ENCODE peak calls at places on chromosomes 12 and 14, in ten cellular contexts. Y is astrocyte of the spinal cord, M is spleen, Q is A549, G is endothelial cell, Z is cardiac muscle cell, C is GM20000, X is HFF-Myc, F is AG04450, N is AG10803. V is an unnamed sample.

GRCh38 chr12:21169878-21170472 is 39.0 kb downstream of the SLCO1B1 start:
- DNase-seq in Q (peak), N (peak), G (peak), Z (peak), F (no peak), Y (peak), M (no peak), C (peak), X (peak), V (peak)

GRCh38 chr14:103522649-103523582 is at the start of gene CKB:
- DNase-seq in X (no peak), C (peak), F (no peak), G (no peak), N (peak), Q (peak), Z (peak), M (peak), Y (no peak), V (peak)

GRCh38 chr14:73230051-73230450 is 7.3 kb upstream of the PAPLN start:
- DNase-seq in X (no peak), Y (no peak), G (no peak), Z (no peak), N (no peak), Q (no peak), F (no peak), M (no peak), C (no peak), V (no peak)

GRCh38 chr12:120229583-120230325 is 28.8 kb upstream of the RPLP0 start:
- DNase-seq in Q (peak), C (no peak), N (no peak), Y (no peak), F (no peak), X (no peak), G (no peak), Z (peak), M (no peak), V (no peak)

GRCh38 chr12:57027011-57027804 is 10.9 kb upstream of the TAC3 start:
- DNase-seq in N (no peak), X (no peak), G (no peak), Q (no peak), Z (no peak), Y (no peak), C (no peak), M (no peak), F (no peak), V (no peak)

GRCh38 chr12:121678721-121679300 is 9.4 kb upstream of the MORN3 start:
- DNase-seq in F (no peak), Z (no peak), Q (no peak), G (no peak), X (no peak), C (no peak), M (no peak), N (no peak), Y (no peak), V (no peak)

GRCh38 chr12:59708484-59708883 is 112.7 kb downstream of the SLC16A7 start:
- DNase-seq in F (no peak), G (no peak), C (no peak), N (no peak), X (no peak), Z (no peak), Y (no peak), Q (no peak), M (no peak), V (no peak)

GRCh38 chr14:94460631-94461416 is 8.2 kb upstream of the SERPINA11 start:
- DNase-seq in N (no peak), M (no peak), Z (no peak), G (no peak), Y (no peak), Q (no peak), F (no peak), X (no peak), C (no peak), V (no peak)

GRCh38 chr14:55599250-55599879 is 19.4 kb downstream of the KTN1 start:
- DNase-seq in Z (peak), F (no peak), N (no peak), C (no peak), G (no peak), X (no peak), Y (no peak), Q (peak), M (no peak), V (no peak)

GRCh38 chr12:57837779-57838562 is 8.6 kb downstream of the CTDSP2 start:
- DNase-seq in F (no peak), G (no peak), X (peak), C (no peak), Z (peak), N (peak), Q (no peak), M (no peak), Y (peak), V (no peak)

DNA sequence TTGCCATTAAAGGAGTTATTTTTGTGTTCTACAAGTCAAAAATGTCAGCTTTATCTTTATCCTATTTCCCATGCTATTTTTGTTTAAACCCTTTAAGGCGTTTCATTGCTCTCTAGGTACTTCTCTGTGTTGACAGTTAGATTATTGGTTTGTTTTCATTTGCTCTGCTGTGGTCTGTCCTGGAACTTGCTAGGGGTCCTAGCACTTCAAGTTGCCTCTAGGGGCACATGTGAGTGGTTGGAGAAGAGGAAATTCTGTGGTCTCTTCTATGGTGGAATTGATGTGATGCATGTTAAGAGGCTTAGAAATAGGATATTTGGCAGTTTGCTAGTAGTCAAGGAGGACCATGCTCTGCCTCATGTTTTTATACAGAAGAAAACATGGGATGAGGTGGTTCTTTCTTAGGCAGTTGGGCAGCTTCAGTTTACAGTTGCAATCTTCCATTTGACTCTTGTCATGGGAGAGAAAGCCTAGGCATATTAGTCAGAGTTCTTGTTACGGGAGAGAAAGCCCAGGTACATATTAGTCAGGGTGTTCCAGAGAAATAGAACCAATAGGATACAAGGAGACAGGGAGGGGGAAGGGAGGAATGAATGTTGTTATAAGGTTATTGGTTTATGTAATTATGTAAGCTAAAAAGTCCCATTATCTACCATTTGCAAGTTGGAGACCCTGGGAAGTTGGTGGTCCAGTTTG is 14.4 kb downstream of the TTLL5 start:
- DNase-seq in G (no peak), F (no peak), Q (no peak), N (no peak), X (no peak), Y (no peak), Z (peak), C (no peak), M (no peak), V (no peak)
- TF ChIP-seq CTCF in G (no peak), F (peak), Q (no peak), N (no peak), X (no peak), Y (peak), Z (peak), C (no peak), M (no peak), V (no peak)

GRCh38 chr14:67133595-67134441 is 55.4 kb upstream of the GARIN2 start:
- DNase-seq in X (no peak), Q (no peak), F (no peak), Y (peak), Z (peak), C (no peak), N (no peak), G (no peak), M (no peak), V (no peak)
- TF ChIP-seq CTCF in X (no peak), Q (no peak), F (no peak), Y (peak), Z (no peak), C (no peak), N (no peak), G (no peak), M (no peak), V (no peak)

DNA sequence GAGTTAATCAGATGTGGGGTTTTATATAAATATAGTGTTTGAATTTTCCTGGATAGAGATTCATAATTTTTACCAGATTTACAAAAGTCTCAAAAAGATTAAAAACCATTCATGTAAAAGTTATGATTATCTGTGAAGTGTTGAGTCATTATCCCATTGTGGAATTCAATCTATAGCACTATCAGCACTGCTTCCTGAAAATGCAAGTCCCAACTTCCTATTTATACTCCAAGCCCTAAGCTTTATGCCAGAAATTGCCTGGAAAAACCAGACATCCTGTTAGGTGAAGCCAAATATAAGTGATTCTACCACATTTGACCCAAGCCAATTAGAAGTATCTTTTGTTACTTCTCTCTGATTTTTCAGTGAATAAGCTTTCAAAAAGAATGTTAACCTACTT is 129.1 kb downstream of the GPR135 start:
- DNase-seq in F (no peak), X (no peak), N (no peak), M (no peak), Q (no peak), Y (no peak), Z (peak), C (no peak), G (no peak), V (no peak)
- TF ChIP-seq CTCF in F (no peak), X (no peak), N (no peak), M (no peak), Q (no peak), Y (no peak), Z (no peak), C (no peak), G (no peak), V (no peak)

GRCh38 chr14:39267592-39268112 is 33.9 kb downstream of the MIA2 start:
- DNase-seq in F (no peak), C (no peak), Q (no peak), X (no peak), Y (peak), G (no peak), Z (peak), M (no peak), N (peak), V (no peak)

GRCh38 chr14:39265741-39266588 is 32.2 kb downstream of the MIA2 start:
- DNase-seq in G (no peak), M (no peak), N (peak), Z (peak), Y (peak), Q (no peak), X (no peak), C (no peak), F (no peak), V (no peak)

GRCh38 chr14:39268393-39268792 is 34.7 kb downstream of the MIA2 start:
- DNase-seq in Y (peak), C (no peak), Q (peak), Z (peak), F (no peak), G (no peak), X (no peak), N (peak), M (no peak), V (no peak)

GRCh38 chr14:39266589-39266870 is 32.8 kb downstream of the MIA2 start:
- DNase-seq in Q (peak), M (no peak), F (no peak), G (peak), C (peak), Y (no peak), Z (no peak), X (no peak), N (no peak), V (no peak)

GRCh38 chr14:39266871-39267591 is 33.3 kb downstream of the MIA2 start:
- DNase-seq in M (peak), F (peak), G (peak), Z (peak), X (peak), Y (peak), C (peak), N (peak), Q (peak), V (peak)
- TF ChIP-seq CTCF in M (no peak), F (no peak), G (no peak), Z (no peak), X (no peak), Y (no peak), C (no peak), N (no peak), Q (no peak), V (no peak)

GRCh38 chr14:77325746-77326094 is 4.9 kb downstream of the GSTZ1 start:
- DNase-seq in G (no peak), X (no peak), N (no peak), M (no peak), C (no peak), Y (no peak), F (no peak), Q (peak), Z (no peak), V (no peak)
- TF ChIP-seq CTCF in G (no peak), X (no peak), N (no peak), M (no peak), C (no peak), Y (no peak), F (no peak), Q (no peak), Z (no peak), V (no peak)

DNA sequence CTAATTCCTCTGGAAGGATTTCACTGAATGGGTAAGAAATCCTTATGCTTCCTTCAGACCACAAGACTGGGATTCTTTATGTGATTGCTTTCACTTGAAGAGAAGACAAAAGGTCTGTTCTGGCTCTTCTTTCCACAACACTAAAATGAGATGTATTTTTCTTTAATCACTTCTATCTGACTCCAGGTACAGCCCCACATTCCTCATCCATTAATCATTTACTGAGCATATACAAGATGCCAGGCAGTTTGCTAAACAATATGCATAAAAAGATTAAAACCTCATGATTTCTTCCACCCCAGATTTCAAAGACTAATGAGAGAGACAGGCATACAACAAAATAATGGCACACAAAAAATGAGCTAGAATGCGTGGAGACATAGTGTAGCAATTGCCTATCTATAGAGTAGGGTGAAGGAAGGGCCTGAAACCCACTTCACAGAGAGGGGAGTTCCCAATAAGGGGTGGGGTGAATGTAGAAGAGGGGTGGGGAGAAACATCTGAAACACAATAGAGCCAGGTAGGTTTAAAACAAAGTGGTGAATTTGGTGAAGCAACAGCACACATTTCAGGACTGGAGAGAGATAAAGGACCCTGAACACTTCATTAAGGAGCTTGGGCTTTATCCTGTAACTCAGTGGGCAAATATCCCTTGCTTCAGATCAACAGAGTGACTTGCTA is 65.1 kb upstream of the PRB2 start:
- DNase-seq in F (no peak), Z (no peak), X (no peak), G (no peak), M (no peak), N (no peak), Y (no peak), Q (no peak), C (no peak), V (no peak)
- TF ChIP-seq CTCF in F (no peak), Z (no peak), X (no peak), G (no peak), M (no peak), N (no peak), Y (no peak), Q (no peak), C (no peak), V (no peak)

DNA sequence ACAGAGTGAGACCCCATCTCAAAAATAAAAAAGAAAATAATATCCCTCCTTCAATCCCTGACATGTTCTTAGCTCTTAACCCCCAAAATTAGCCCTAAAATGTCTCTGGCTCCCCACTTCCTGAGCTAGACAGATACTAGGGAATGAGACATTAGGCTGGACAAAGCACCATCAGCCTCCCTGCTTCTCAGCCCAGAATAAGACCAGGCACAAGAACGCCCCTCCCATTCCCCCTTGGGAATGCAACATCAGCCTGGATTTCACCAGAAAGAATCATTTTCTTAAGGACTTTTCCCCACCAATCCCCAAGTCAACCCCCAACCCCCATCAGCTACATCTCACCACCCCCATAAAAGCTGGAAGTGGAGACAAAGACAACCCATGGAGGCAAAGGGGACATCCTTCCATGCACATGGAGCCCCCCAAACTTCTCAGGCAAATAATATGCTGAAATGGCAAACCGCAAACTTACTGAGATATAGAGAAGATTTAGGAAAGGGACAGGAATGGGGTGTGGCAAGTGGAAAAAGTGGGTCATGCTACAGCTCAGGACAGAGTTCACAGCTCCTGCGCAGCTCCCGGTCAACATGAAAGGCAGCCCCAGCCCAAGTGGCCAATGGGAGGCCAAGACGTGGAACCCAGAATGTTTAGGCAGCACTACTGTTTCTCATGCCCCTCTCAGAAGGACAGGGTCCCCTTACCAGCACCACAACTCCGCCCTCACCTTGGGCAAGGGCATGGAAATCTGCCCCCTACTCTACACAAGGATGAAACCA is 2.7 kb downstream of the CHD4 start:
- DNase-seq in C (no peak), M (no peak), Q (no peak), N (peak), Z (peak), G (no peak), Y (no peak), X (no peak), F (no peak), V (no peak)
- TF ChIP-seq CTCF in C (no peak), M (no peak), Q (no peak), N (no peak), Z (no peak), G (no peak), Y (no peak), X (no peak), F (no peak), V (no peak)